ENCODE peak calls at places on chromosomes 11 and 22, in eight cellular contexts. Q is cardiac muscle cell, H is uterus, B is AG04450, O is prostate gland, U is A549, M is HL-60, C is heart left ventricle. Z is an unnamed sample.

GRCh38 chr22:20807315-20807752 is 33.4 kb downstream of the SERPIND1 start:
- DNase-seq in B (peak), O (no peak), U (peak), M (peak), C (no peak), H (no peak), Q (no peak), Z (peak)

GRCh38 chr11:93935826-93936225 is 85.3 kb upstream of the HEPHL1 start:
- DNase-seq in C (no peak), U (no peak), M (no peak), O (no peak), B (no peak), Q (no peak), H (no peak), Z (no peak)

GRCh38 chr11:131899954-131900580 is 529.7 kb downstream of the NTM start:
- DNase-seq in C (no peak), O (no peak), U (no peak), H (no peak), M (no peak), B (no peak), Q (no peak), Z (no peak)

GRCh38 chr22:39880722-39881121 is 12.8 kb downstream of the ENTHD1 start:
- DNase-seq in Q (no peak), O (no peak), U (no peak), C (no peak), H (no peak), B (no peak), M (no peak), Z (no peak)

GRCh38 chr22:49051491-49052022 is 776.1 kb downstream of the BRD1 start:
- DNase-seq in M (no peak), C (no peak), Q (no peak), U (no peak), B (no peak), O (no peak), H (no peak), Z (no peak)

GRCh38 chr11:117419136-117419914 is 91.7 kb downstream of the CEP164 start:
- DNase-seq in O (no peak), M (no peak), Q (no peak), B (no peak), H (no peak), U (no peak), C (no peak), Z (no peak)

GRCh38 chr11:111456086-111456858 is 55.9 kb downstream of the BTG4 start:
- DNase-seq in M (no peak), C (no peak), Q (no peak), H (no peak), B (no peak), U (no peak), O (no peak), Z (no peak)

GRCh38 chr11:7630002-7630401 is 43.3 kb downstream of the CYB5R2 start:
- DNase-seq in C (peak), Q (no peak), H (no peak), B (no peak), U (no peak), O (no peak), M (no peak), Z (peak)

GRCh38 chr22:24474221-24474620 is 20.9 kb upstream of the UPB1 start:
- DNase-seq in H (no peak), M (no peak), B (peak), U (no peak), O (no peak), C (no peak), Q (no peak), Z (no peak)

GRCh38 chr11:127815316-127815715 is 772.0 kb downstream of the ETS1 start:
- DNase-seq in M (no peak), H (no peak), C (no peak), U (no peak), Q (no peak), O (no peak), B (no peak), Z (no peak)

GRCh38 chr11:127816959-127817358 is 770.4 kb downstream of the ETS1 start:
- DNase-seq in O (no peak), B (no peak), U (no peak), Q (no peak), M (no peak), H (no peak), C (no peak), Z (no peak)

DNA sequence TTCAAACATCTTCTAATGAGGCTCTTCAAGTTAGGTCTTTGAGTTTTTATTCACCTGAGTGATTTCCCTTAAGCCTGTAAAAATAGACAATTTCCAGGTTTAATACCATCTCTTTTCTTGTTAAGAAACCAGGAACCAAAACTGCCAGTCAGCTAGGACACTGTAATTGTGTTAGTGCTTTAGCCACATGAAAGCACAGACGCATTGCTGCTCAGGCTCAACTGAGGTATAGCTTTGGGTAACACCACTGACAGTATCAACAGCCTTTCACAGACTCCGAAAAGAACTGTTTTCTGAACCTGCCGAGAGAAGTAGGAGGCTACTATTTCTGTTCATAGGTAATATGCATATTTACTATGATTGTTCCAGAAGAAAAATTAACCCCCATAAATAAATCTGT is 768.7 kb downstream of the ETS1 start:
- DNase-seq in H (no peak), C (no peak), B (no peak), M (no peak), O (no peak), Q (no peak), U (no peak), Z (no peak)
- H3K27ac ChIP-seq in H (no peak), C (no peak), B (no peak), M (no peak), O (no peak), Q (no peak), U (no peak), Z (no peak)

GRCh38 chr11:57619331-57619730 is 21.8 kb downstream of the SERPING1 start:
- DNase-seq in M (no peak), B (no peak), H (no peak), O (no peak), Q (no peak), U (no peak), C (no peak), Z (no peak)
- TF ChIP-seq CTCF in M (peak), B (peak), H (no peak), O (no peak), Q (peak), U (no peak), C (no peak), Z (no peak)

GRCh38 chr11:43989162-43989961 is 46.9 kb downstream of the C11orf96 start:
- DNase-seq in B (no peak), U (no peak), Q (peak), M (no peak), H (peak), C (peak), O (no peak), Z (no peak)
- H3K27ac ChIP-seq in B (no peak), U (no peak), Q (peak), M (no peak), H (peak), C (peak), O (no peak), Z (no peak)

GRCh38 chr11:68962527-68963250 is 18.1 kb downstream of the MRGPRD start:
- DNase-seq in Q (no peak), C (no peak), U (no peak), M (no peak), B (no peak), H (no peak), O (no peak), Z (peak)
- TF ChIP-seq CTCF in Q (no peak), C (no peak), U (no peak), M (no peak), B (no peak), H (no peak), O (no peak), Z (no peak)

GRCh38 chr11:35138606-35138948 is 394 bp upstream of the CD44 start:
- DNase-seq in C (no peak), O (no peak), B (no peak), H (no peak), M (no peak), Q (peak), U (peak), Z (no peak)
- H3K27ac ChIP-seq in C (peak), O (peak), B (peak), H (peak), M (peak), Q (no peak), U (peak), Z (no peak)

DNA sequence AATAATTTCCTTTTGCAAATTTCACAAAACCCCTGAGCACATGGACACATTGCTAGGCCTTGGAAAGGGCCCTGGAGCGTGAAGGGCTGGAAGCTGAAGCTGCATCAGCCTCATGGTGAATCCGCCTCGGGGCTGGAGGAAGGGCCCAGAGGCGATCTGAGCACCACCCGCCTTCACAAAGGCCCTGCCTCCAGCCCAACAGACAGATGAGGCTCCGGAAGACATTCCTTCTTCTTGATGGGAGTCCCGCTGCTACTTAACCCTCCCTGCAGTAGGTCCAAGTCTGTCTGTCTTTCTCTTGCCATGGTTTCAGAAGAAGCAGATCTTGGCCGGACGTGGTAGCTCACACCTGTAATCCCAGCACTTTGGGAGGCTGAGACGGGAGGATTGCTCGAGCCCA is 16.5 kb downstream of the ARRB1 start:
- DNase-seq in M (no peak), O (no peak), C (no peak), B (no peak), H (no peak), Q (no peak), U (no peak), Z (no peak)
- TF ChIP-seq CTCF in M (no peak), O (no peak), C (no peak), B (no peak), H (no peak), Q (no peak), U (no peak), Z (no peak)

GRCh38 chr22:36875741-36876140 is 14.9 kb downstream of the NCF4 start:
- DNase-seq in Q (no peak), C (no peak), H (no peak), M (no peak), U (no peak), B (no peak), O (no peak), Z (no peak)

GRCh38 chr22:36873614-36874308 is 13.0 kb downstream of the NCF4 start:
- DNase-seq in O (peak), B (no peak), H (peak), Q (peak), M (peak), U (peak), C (peak), Z (no peak)

GRCh38 chr22:36872866-36873498 is 12.2 kb downstream of the NCF4 start:
- DNase-seq in C (no peak), M (no peak), U (no peak), H (no peak), B (no peak), Q (no peak), O (no peak), Z (no peak)

GRCh38 chr22:36874731-36875130 is 13.9 kb downstream of the NCF4 start:
- DNase-seq in U (no peak), Q (no peak), B (no peak), H (no peak), O (no peak), C (no peak), M (no peak), Z (no peak)

GRCh38 chr22:36874309-36874696 is 13.5 kb downstream of the NCF4 start:
- DNase-seq in C (no peak), U (no peak), M (no peak), Q (no peak), B (no peak), H (no peak), O (no peak), Z (no peak)
- H3K27ac ChIP-seq in C (no peak), U (peak), M (peak), Q (peak), B (no peak), H (peak), O (peak), Z (no peak)

GRCh38 chr11:8682219-8683114 is at the start of the genes RPL27A and TRIM66:
- DNase-seq in Q (peak), B (peak), U (peak), M (peak), H (peak), C (peak), O (peak), Z (peak)
- TF ChIP-seq CTCF in Q (no peak), B (peak), U (no peak), M (no peak), H (peak), C (peak), O (peak), Z (no peak)

GRCh38 chr22:41368543-41368817 is 13.3 kb upstream of the TEF start:
- DNase-seq in U (no peak), B (no peak), H (no peak), M (no peak), O (no peak), Q (no peak), C (no peak), Z (no peak)

GRCh38 chr22:41367680-41368542 is 13.8 kb upstream of the TEF start:
- DNase-seq in M (peak), O (peak), B (no peak), C (peak), Q (no peak), U (no peak), H (peak), Z (peak)

GRCh38 chr22:41365425-41365824 is 16.3 kb upstream of the TEF start:
- DNase-seq in O (no peak), B (no peak), H (no peak), Q (no peak), U (no peak), M (no peak), C (no peak), Z (no peak)

GRCh38 chr22:41366323-41367014 is 15.3 kb upstream of the TEF start:
- DNase-seq in B (no peak), H (no peak), O (no peak), M (no peak), C (no peak), U (no peak), Q (no peak), Z (no peak)

DNA sequence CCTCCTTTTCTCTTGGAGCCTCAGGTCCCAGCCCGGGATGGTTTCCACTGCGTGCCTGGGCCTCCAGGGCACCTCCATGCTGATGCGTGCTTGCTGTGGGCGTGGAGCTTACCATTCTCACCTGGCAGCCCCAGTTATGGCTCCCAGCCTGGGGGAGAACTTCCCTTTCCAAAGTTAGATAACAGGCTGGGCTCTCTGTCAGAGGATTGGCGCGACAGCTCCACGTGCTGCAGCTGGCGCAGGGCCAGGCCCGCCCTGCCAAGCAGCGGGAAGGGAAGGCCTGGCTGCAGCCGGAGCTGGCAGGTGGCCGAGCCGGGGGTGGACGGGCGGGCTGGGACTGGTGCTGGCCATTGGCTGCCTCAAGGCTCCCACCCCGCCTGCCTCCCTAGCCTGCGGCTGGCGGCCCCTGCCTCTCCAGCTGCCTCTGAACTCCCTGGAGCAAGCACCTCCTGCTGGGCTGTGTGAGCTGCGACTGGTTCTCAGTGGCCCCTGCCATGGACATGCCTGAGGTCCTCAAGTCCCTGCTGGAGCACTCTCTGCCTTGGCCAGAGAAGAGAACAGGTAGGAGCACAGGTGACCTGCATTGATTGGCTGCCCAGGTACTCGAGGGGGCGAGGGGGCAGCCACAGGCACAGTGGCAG is 14.6 kb upstream of the TEF start:
- DNase-seq in B (peak), C (peak), M (peak), Q (peak), U (peak), O (peak), H (peak), Z (peak)
- H3K27ac ChIP-seq in B (no peak), C (peak), M (peak), Q (no peak), U (peak), O (peak), H (peak), Z (peak)

Z was measured in dorsolateral prefrontal cortex.